ENCODE peak calls at places on chromosome 17, in six cellular contexts. M, G, K, V, F and S are unnamed samples.

GRCh38 chr17:76892329-76892728 is 24.1 kb downstream of the MGAT5B start:
- DNase-seq in M (no peak), K (no peak), V (no peak), G (no peak), F (no peak), S (no peak)

GRCh38 chr17:78130439-78131101 is at the start of gene TMC8:
- DNase-seq in G (no peak), F (peak; percentile 56), V (no peak), M (no peak), K (peak; percentile 72), S (peak; percentile 75)

GRCh38 chr17:18966831-18967624 is 15.1 kb downstream of the SLC5A10 start:
- DNase-seq in F (no peak), K (peak; percentile 7), M (no peak), V (no peak), G (no peak), S (no peak)

GRCh38 chr17:47819475-47819874 is 2.1 kb downstream of the OSBPL7 start:
- DNase-seq in M (no peak), V (no peak), K (no peak), G (no peak), F (no peak), S (no peak)

GRCh38 chr17:63543822-63544420 is 6.4 kb upstream of the DCAF7 start:
- DNase-seq in M (no peak), V (peak; percentile 25), F (peak; percentile 21), G (no peak), K (no peak), S (no peak)

GRCh38 chr17:44324571-44325275 is at the start of gene SLC25A39:
- DNase-seq in K (peak; percentile 96), M (peak; percentile 92), V (peak; percentile 95), F (peak; percentile 98), G (peak; percentile 84), S (peak; percentile 100)

GRCh38 chr17:76199466-76199865 is 40.8 kb downstream of the RNF157 start:
- DNase-seq in V (no peak), G (no peak), K (no peak), M (no peak), F (no peak), S (no peak)

GRCh38 chr17:41734139-41734948 is at the start of gene HAP1:
- DNase-seq in K (no peak), F (peak; percentile 83), V (no peak), M (peak; percentile 39), G (no peak), S (no peak)

GRCh38 chr17:76781056-76781982 is 43.4 kb downstream of the MFSD11 start:
- DNase-seq in G (no peak), K (no peak), F (no peak), V (no peak), M (no peak), S (no peak)

GRCh38 chr17:5931611-5932010 is 138.6 kb upstream of the WSCD1 start:
- DNase-seq in V (no peak), F (no peak), G (no peak), M (no peak), K (peak; percentile 11), S (no peak)

GRCh38 chr17:9842057-9842758 is 16.5 kb downstream of the GLP2R start:
- DNase-seq in V (no peak), M (peak; percentile 51), G (no peak), K (peak; percentile 52), F (no peak), S (no peak)

GRCh38 chr17:63641678-63642077 is 19.5 kb downstream of the MAP3K3 start:
- DNase-seq in M (no peak), G (no peak), K (peak; percentile 23), V (no peak), F (no peak), S (no peak)

GRCh38 chr17:79276824-79277223 is 202.2 kb downstream of the ENGASE start:
- DNase-seq in G (no peak), F (no peak), V (no peak), K (no peak), M (no peak), S (no peak)

GRCh38 chr17:79269620-79270019 is 195.0 kb downstream of the ENGASE start:
- DNase-seq in G (no peak), V (no peak), F (no peak), K (no peak), M (no peak), S (no peak)

GRCh38 chr17:79272220-79272619 is 197.6 kb downstream of the ENGASE start:
- DNase-seq in K (no peak), M (no peak), F (peak; percentile 90), G (no peak), V (no peak), S (no peak)

GRCh38 chr17:79273660-79274059 is 199.0 kb downstream of the ENGASE start:
- DNase-seq in M (no peak), F (no peak), V (no peak), K (no peak), G (no peak), S (no peak)

DNA sequence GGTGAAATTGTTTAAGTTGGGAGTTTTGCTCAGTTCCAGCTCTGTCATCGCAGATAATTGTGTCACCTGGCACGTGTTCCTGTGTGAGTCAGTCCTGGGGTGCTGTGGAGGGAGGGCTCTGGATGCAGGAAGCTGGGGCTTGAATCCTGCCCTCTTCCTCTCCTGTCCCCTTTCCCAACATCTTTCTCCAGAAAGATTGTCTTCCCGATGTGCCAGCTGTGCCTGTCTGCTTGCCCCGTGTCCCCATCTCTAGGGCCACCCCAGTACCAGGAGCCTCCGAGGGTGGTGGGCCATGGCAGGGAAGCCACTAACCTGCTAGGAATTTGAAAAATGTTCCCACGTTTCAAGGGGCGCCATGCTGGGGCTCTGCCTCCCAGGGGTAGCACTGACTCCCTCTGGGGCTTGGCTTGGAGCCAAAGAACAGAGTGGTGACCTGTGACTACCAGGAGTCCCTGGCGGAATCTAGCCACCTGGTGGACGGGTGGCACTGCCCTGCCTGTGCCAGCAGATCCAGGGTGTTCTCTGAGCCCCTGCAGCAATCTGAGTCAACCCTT is 198.1 kb downstream of the ENGASE start:
- DNase-seq in V (no peak), M (no peak), K (no peak), F (peak; percentile 85), G (peak; percentile 31), S (no peak)
- TF ChIP-seq CTCF in V (no peak), M (no peak), K (no peak), F (no peak), G (peak; percentile 50), S (no peak)

GRCh38 chr17:2061441-2061797 is 6.5 kb downstream of the HIC1 start:
- DNase-seq in G (no peak), F (no peak), M (no peak), K (no peak), V (no peak), S (no peak)

GRCh38 chr17:2059837-2060658 is 5.1 kb downstream of the HIC1 start:
- DNase-seq in G (no peak), M (no peak), K (no peak), V (no peak), F (no peak), S (no peak)

GRCh38 chr17:2059125-2059836 is 4.4 kb downstream of the HIC1 start:
- DNase-seq in V (no peak), K (no peak), M (no peak), F (no peak), G (no peak), S (no peak)

GRCh38 chr17:2062571-2063183 is 7.8 kb downstream of the HIC1 start:
- DNase-seq in K (no peak), G (no peak), V (no peak), F (no peak), M (no peak), S (no peak)

DNA sequence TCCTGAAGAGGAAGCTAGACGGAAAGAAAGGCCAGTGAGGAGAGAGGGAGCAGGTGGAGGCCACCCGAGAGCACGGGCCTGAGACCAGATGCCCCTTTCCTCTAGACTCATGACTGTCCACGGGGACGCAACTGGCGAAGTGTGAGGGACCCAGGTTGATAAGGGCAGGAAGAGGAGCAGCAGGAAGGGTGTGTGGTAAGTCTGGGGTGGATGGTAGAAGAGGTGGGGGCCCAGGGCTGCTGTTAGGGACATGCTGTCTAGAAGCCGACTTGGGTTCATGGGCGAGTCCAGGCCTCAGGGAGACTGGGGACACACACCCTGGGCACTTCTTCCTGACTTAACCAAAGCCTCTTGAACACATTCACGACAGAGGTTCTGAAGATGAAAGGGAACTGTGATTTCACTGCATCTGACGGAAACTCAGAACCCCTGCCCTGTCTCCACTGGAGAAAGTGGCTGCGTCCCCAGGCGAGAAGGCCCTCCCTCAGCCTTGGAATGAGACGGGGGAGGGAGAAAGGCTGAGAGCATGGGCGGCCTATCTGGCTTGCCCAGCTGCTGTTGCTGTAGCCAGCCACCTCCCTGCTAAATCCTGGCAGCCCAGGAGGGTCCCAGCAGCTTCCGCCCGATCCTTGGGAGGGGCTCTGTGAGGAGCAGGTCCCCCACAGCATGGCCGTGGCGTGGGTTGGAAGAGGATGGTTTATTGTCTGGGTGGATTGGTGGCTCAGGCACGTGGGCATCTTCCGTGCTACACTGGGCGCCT is 6.0 kb downstream of the HIC1 start:
- DNase-seq in V (no peak), G (no peak), K (no peak), F (no peak), M (no peak), S (peak; percentile 54)
- TF ChIP-seq POLR2AphosphoS5 in V (peak; percentile 17), G (no peak), K (no peak), F (no peak), M (no peak), S (no peak)

GRCh38 chr17:66625321-66625767 is 209.6 kb upstream of the CACNG5 start:
- DNase-seq in G (peak; percentile 42), M (no peak), V (no peak), K (no peak), F (peak; percentile 63), S (no peak)
- TF ChIP-seq CTCF in G (peak; percentile 80), M (peak; percentile 71), V (no peak), K (peak; percentile 59), F (peak; percentile 78), S (peak; percentile 44)

GRCh38 chr17:40063915-40064531 is 1.3 kb downstream of the THRA start:
- DNase-seq in V (no peak), M (no peak), F (no peak), G (no peak), K (no peak), S (no peak)

GRCh38 chr17:40065041-40065770 is 2.4 kb downstream of the THRA start:
- DNase-seq in M (no peak), K (no peak), G (no peak), F (peak; percentile 40), V (no peak), S (no peak)

GRCh38 chr17:40062347-40063033 is at the start of gene THRA:
- DNase-seq in F (peak; percentile 95), G (no peak), M (peak; percentile 75), V (no peak), K (peak; percentile 82), S (peak; percentile 95)

GRCh38 chr17:40061532-40062038 is 1.2 kb upstream of the THRA start:
- DNase-seq in G (no peak), M (no peak), F (no peak), K (peak; percentile 29), V (no peak), S (peak; percentile 37)

DNA sequence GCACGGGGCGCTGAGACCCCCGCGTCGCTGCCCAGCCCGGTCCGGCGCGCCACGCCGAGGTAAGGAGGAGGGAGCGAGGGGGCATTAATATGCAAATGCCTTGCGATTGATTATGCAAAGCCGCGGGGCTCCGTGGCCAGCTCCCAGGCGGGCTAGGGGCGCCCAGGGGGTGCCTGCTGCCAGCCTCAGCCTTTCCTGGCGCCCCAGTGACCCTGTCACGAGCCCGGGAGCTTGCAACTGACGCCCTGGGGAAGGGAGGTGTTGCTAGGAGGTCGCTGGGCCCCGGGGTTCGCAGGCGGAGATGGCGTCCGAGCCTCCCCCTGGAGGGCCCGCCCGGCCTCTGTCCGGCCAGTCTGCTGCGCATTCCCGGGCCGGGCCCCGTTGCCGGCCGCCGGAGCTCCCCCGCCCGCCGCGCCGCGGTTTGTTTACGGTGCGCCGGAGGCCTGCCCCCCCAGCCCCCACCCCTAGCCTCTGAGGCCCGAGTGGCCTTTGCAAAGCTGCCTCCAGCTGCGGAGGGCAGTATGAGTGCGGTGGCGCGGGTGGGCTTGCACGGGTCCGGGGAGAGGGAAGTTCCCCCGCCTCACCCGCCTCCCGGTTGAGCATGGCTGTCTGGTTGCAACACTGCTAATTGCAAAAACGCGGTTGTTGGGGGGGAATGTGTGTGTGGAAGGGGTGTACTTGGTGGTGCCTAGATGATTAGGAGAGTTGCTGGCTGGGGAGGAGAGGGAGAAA is 435 bp downstream of the THRA start:
- DNase-seq in G (no peak), F (peak; percentile 82), M (no peak), V (no peak), K (peak; percentile 55), S (peak; percentile 72)
- TF ChIP-seq POLR2AphosphoS5 in G (peak; percentile 32), F (no peak), M (no peak), V (peak; percentile 9), K (no peak), S (no peak)